ENCODE peak calls at places on chromosomes 2 and 18, in nine cellular contexts. N, D, U, Q, C, W, I, T and Y are unnamed samples.

GRCh38 chr2:194323740-194324139 is 1333.3 kb upstream of the SLC39A10 start:
- DNase-seq in N (no peak), D (no peak), U (no peak), Q (no peak), C (no peak), W (no peak), I (no peak), T (no peak), Y (no peak)

GRCh38 chr18:21865043-21865442 is 124.5 kb downstream of the MIB1 start:
- DNase-seq in N (no peak), D (no peak), U (no peak), Q (no peak), C (no peak), W (no peak), I (no peak), T (no peak), Y (no peak)

GRCh38 chr2:231965118-231965517 is 3.6 kb downstream of the DIS3L2 start:
- DNase-seq in N (no peak), D (no peak), U (no peak), Q (no peak), C (peak; percentile 18), W (no peak), I (no peak), T (no peak), Y (no peak)

GRCh38 chr2:182020319-182021055 is 34.8 kb downstream of the PPP1R1C start:
- DNase-seq in N (no peak), D (no peak), U (no peak), Q (no peak), C (peak; percentile 24), W (no peak), I (no peak), T (no peak), Y (no peak)

GRCh38 chr18:32661486-32662299 is 111.1 kb downstream of the KLHL14 start:
- DNase-seq in N (no peak), D (no peak), U (no peak), Q (no peak), C (peak; percentile 2), W (no peak), I (no peak), T (no peak), Y (no peak)

GRCh38 chr18:44716697-44717163 is 36.0 kb downstream of the SETBP1 start:
- DNase-seq in N (no peak), D (no peak), U (no peak), Q (no peak), C (no peak), W (no peak), I (no peak), T (no peak), Y (no peak)

GRCh38 chr2:198351647-198352046 is 547.3 kb downstream of the PLCL1 start:
- DNase-seq in N (no peak), D (no peak), U (no peak), Q (no peak), C (no peak), W (no peak), I (no peak), T (no peak), Y (no peak)

GRCh38 chr2:126761981-126762878 is 106.3 kb downstream of the GYPC start:
- DNase-seq in N (peak; percentile 48), D (peak; percentile 67), U (no peak), Q (no peak), C (no peak), W (no peak), I (peak; percentile 17), T (no peak), Y (peak; percentile 51)

GRCh38 chr2:109176928-109177327 is 47.9 kb downstream of the SH3RF3 start:
- DNase-seq in N (no peak), D (no peak), U (no peak), Q (no peak), C (no peak), W (no peak), I (no peak), T (no peak), Y (no peak)

GRCh38 chr18:63878343-63878742 is 9.2 kb upstream of the SERPINB2 start:
- DNase-seq in N (no peak), D (no peak), U (no peak), Q (no peak), C (peak; percentile 48), W (no peak), I (no peak), T (no peak), Y (no peak)

GRCh38 chr2:46346719-46347118 is 49.5 kb downstream of the EPAS1 start:
- DNase-seq in N (no peak), D (no peak), U (no peak), Q (no peak), C (no peak), W (no peak), I (no peak), T (no peak), Y (no peak)

GRCh38 chr2:234444888-234445287 is 52.0 kb downstream of the ARL4C start:
- DNase-seq in N (peak; percentile 59), D (peak; percentile 65), U (peak; percentile 23), Q (peak; percentile 65), C (peak; percentile 81), W (no peak), I (peak; percentile 50), T (no peak), Y (peak; percentile 61)

GRCh38 chr2:71500426-71501079 is 47.2 kb downstream of the DYSF start:
- DNase-seq in N (no peak), D (no peak), U (no peak), Q (peak; percentile 77), C (peak; percentile 74), W (no peak), I (no peak), T (no peak), Y (no peak)

GRCh38 chr2:73638429-73638828 is 3.8 kb downstream of the NAT8 start:
- DNase-seq in N (no peak), D (no peak), U (no peak), Q (no peak), C (no peak), W (no peak), I (no peak), T (no peak), Y (no peak)

GRCh38 chr2:168716839-168717238 is 85.6 kb upstream of the NOSTRIN start:
- DNase-seq in N (no peak), D (no peak), U (no peak), Q (no peak), C (no peak), W (no peak), I (no peak), T (no peak), Y (no peak)

GRCh38 chr2:51014722-51015121 is 17.2 kb downstream of the NRXN1 start:
- DNase-seq in N (no peak), D (no peak), U (no peak), Q (no peak), C (no peak), W (no peak), I (no peak), T (no peak), Y (no peak)

GRCh38 chr2:72778410-72778809 is 47.4 kb downstream of the EXOC6B start:
- DNase-seq in N (no peak), D (no peak), U (no peak), Q (no peak), C (peak; percentile 81), W (no peak), I (no peak), T (no peak), Y (no peak)

GRCh38 chr18:34458371-34458770 is 233.7 kb upstream of the NOL4 start:
- DNase-seq in N (no peak), D (no peak), U (no peak), Q (no peak), C (no peak), W (no peak), I (no peak), T (no peak), Y (no peak)

GRCh38 chr2:222433381-222434173 is 9.2 kb downstream of the SGPP2 start:
- DNase-seq in N (no peak), D (no peak), U (no peak), Q (no peak), C (no peak), W (no peak), I (no peak), T (peak; percentile 38), Y (no peak)